ENCODE peak calls at places on chromosomes 1 and 21, in four cellular contexts. X is GM06990, L is AG20443, N is HCT116. Z is an unnamed sample.

GRCh38 chr1:97903626-97904025 is 17.2 kb downstream of the DPYD start:
- DNase-seq in X (no peak), L (no peak), N (no peak), Z (no peak)

GRCh38 chr1:112614460-112615065 is 4.4 kb downstream of the ST7L start:
- DNase-seq in X (no peak), L (peak), N (no peak), Z (no peak)

GRCh38 chr1:1290238-1290731 is 10.0 kb downstream of the SCNN1D start:
- DNase-seq in X (no peak), L (peak), N (no peak), Z (no peak)

GRCh38 chr21:42580793-42581201 is 67.1 kb downstream of the SLC37A1 start:
- DNase-seq in X (no peak), L (no peak), N (no peak), Z (no peak)

GRCh38 chr1:31335007-31335406 is 37.9 kb downstream of the FABP3 start:
- DNase-seq in X (no peak), L (peak), N (peak), Z (peak)

GRCh38 chr1:93614550-93615200 is 67.0 kb downstream of the BCAR3 start:
- DNase-seq in X (no peak), L (no peak), N (no peak), Z (peak)

GRCh38 chr1:41626616-41627375 is 142.3 kb upstream of the EDN2 start:
- DNase-seq in X (no peak), L (peak), N (peak), Z (no peak)

GRCh38 chr1:184708084-184708676 is 46.5 kb downstream of the EDEM3 start:
- DNase-seq in X (no peak), L (no peak), N (no peak), Z (no peak)

GRCh38 chr1:157233131-157233530 is 94.9 kb upstream of the ETV3 start:
- DNase-seq in X (no peak), L (no peak), N (no peak), Z (no peak)

GRCh38 chr21:46188226-46189212 is 4.3 kb upstream of the SPATC1L start:
- DNase-seq in X (no peak), L (peak), N (peak), Z (no peak)

GRCh38 chr1:1776672-1777393 is 1.4 kb downstream of the NADK start:
- DNase-seq in X (no peak), L (no peak), N (no peak), Z (no peak)

GRCh38 chr1:192984058-192984457 is 75.1 kb downstream of the UCHL5 start:
- DNase-seq in X (no peak), L (no peak), N (no peak), Z (no peak)

GRCh38 chr1:193448682-193449461 is 262.5 kb upstream of the B3GALT2 start:
- DNase-seq in X (peak), L (no peak), N (no peak), Z (no peak)

GRCh38 chr1:34844252-34844634 is 15.3 kb downstream of the SMIM12 start:
- DNase-seq in X (no peak), L (no peak), N (no peak), Z (no peak)

GRCh38 chr1:224534731-224535130 is 81.4 kb upstream of the CNIH3 start:
- DNase-seq in X (no peak), L (no peak), N (no peak), Z (no peak)

GRCh38 chr1:118927826-118928225 is 60.3 kb downstream of the TBX15 start:
- DNase-seq in X (no peak), L (peak), N (no peak), Z (no peak)

GRCh38 chr1:208640295-208640694 is 396.1 kb upstream of the PLXNA2 start:
- DNase-seq in X (no peak), L (no peak), N (no peak), Z (no peak)

GRCh38 chr1:29632436-29633270 is 396.3 kb downstream of the PTPRU start:
- DNase-seq in X (no peak), L (no peak), N (no peak), Z (no peak)

GRCh38 chr1:218409946-218410510 is 64.9 kb downstream of the TGFB2 start:
- DNase-seq in X (no peak), L (peak), N (no peak), Z (no peak)

GRCh38 chr21:38824124-38824822 is 18.5 kb downstream of the ETS2 start:
- DNase-seq in X (no peak), L (peak), N (no peak), Z (no peak)

GRCh38 chr1:212489284-212489859 is 56.7 kb downstream of the NENF start:
- DNase-seq in X (no peak), L (no peak), N (no peak), Z (no peak)

GRCh38 chr1:43348809-43349593 is 9.8 kb upstream of the CDC20 start:
- DNase-seq in X (no peak), L (peak), N (peak), Z (peak)

GRCh38 chr1:187396226-187396625 is 567.5 kb downstream of the PLA2G4A start:
- DNase-seq in X (no peak), L (no peak), N (no peak), Z (no peak)

GRCh38 chr21:23016617-23017016 is 2018.4 kb downstream of the NCAM2 start:
- DNase-seq in X (no peak), L (no peak), N (no peak), Z (no peak)

GRCh38 chr1:84174051-84174556 is 30.0 kb downstream of the PRKACB start:
- DNase-seq in X (no peak), L (peak), N (peak), Z (no peak)

GRCh38 chr1:98288494-98288893 is 367.7 kb upstream of the DPYD start:
- DNase-seq in X (no peak), L (no peak), N (no peak), Z (no peak)

GRCh38 chr21:32099812-32100416 is 178.9 kb downstream of the MIS18A start:
- DNase-seq in X (no peak), L (no peak), N (peak), Z (no peak)

GRCh38 chr1:12464627-12465056 is 153.4 kb downstream of the DHRS3 start:
- DNase-seq in X (no peak), L (peak), N (no peak), Z (no peak)

GRCh38 chr1:234371414-234371813 is 1.8 kb upstream of the COA6 start:
- DNase-seq in X (no peak), L (no peak), N (no peak), Z (no peak)

GRCh38 chr1:21414002-21414401 is 25.9 kb upstream of the NBPF3 start:
- DNase-seq in X (no peak), L (no peak), N (no peak), Z (no peak)

GRCh38 chr1:193185861-193186714 is at the start of gene B3GALT2:
- DNase-seq in X (no peak), L (peak), N (no peak), Z (peak)

GRCh38 chr21:35614412-35614901 is 445.9 kb downstream of the SETD4 start:
- DNase-seq in X (no peak), L (peak), N (peak), Z (no peak)

GRCh38 chr1:239843556-239843955 is 248.1 kb upstream of the FMN2 start:
- DNase-seq in X (no peak), L (no peak), N (no peak), Z (no peak)

GRCh38 chr21:26961704-26962103 is 5.2 kb downstream of the ADAMTS5 start:
- DNase-seq in X (no peak), L (no peak), N (no peak), Z (no peak)

GRCh38 chr1:172487550-172487949 is 43.7 kb upstream of the PIGC start:
- DNase-seq in X (no peak), L (no peak), N (no peak), Z (no peak)